ENCODE peak calls at places on chromosomes 1 and 21, in five cellular contexts. Q is SJSA1; P is activated T-helper 9 cell treated with anti-CD3 and anti-CD28 coated beads, Interleukin-2, amount 50 U/mL, for 16 hours; J is NCI-H1092 treated with DMSO at 0.1 percent for 48 hours; E is adrenal gland. V is an unnamed sample.

GRCh38 chr1:76336951-76337371 is 262.4 kb downstream of the ST6GALNAC3 start:
- DNase-seq in J (peak; percentile 70), P (no peak), Q (no peak), E (peak; percentile 54), V (no peak)

GRCh38 chr1:199727682-199728081 is 299.8 kb upstream of the NR5A2 start:
- DNase-seq in J (no peak), E (no peak), P (no peak), Q (no peak), V (no peak)

GRCh38 chr1:246682231-246682895 is 41.8 kb upstream of the SCCPDH start:
- DNase-seq in J (no peak), Q (no peak), P (no peak), E (no peak), V (no peak)

GRCh38 chr1:94579876-94580294 is 38.3 kb upstream of the F3 start:
- DNase-seq in P (no peak), E (no peak), Q (peak; percentile 96), J (no peak), V (peak; percentile 62)

GRCh38 chr1:239999170-239999569 is 92.5 kb upstream of the FMN2 start:
- DNase-seq in J (no peak), E (no peak), P (no peak), Q (no peak), V (no peak)

GRCh38 chr1:155226910-155227260 is 18.4 kb downstream of the MTX1 start:
- DNase-seq in J (peak; percentile 87), Q (peak; percentile 86), E (peak; percentile 68), P (peak; percentile 45), V (no peak)

GRCh38 chr1:153567621-153568366 is 2.1 kb upstream of the S100A2 start:
- DNase-seq in Q (peak; percentile 37), E (no peak), J (no peak), P (no peak), V (no peak)

GRCh38 chr21:41674433-41674832 is 92.4 kb downstream of the RIPK4 start:
- DNase-seq in J (no peak), Q (no peak), P (no peak), E (no peak), V (no peak)

GRCh38 chr21:37550618-37551405 is 184.2 kb downstream of the DYRK1A start:
- DNase-seq in J (no peak), P (no peak), Q (no peak), E (no peak), V (no peak)

GRCh38 chr21:41560701-41561158 is 52.8 kb upstream of the TMPRSS2 start:
- DNase-seq in J (no peak), E (no peak), Q (no peak), P (no peak), V (no peak)

GRCh38 chr1:242017580-242018233 is 18.8 kb upstream of the MAP1LC3C start:
- DNase-seq in E (peak; percentile 77), P (peak; percentile 1), Q (no peak), J (peak; percentile 79), V (no peak)

GRCh38 chr1:156511656-156512055 is 11.1 kb upstream of the MEF2D start:
- DNase-seq in J (no peak), P (no peak), E (peak; percentile 61), Q (no peak), V (no peak)

GRCh38 chr1:112328600-112328999 is 67.4 kb upstream of the CTTNBP2NL start:
- DNase-seq in P (no peak), J (no peak), Q (no peak), E (no peak), V (no peak)